ENCODE peak calls at places on chromosomes 11 and 22, in five cellular contexts. One of them, this sample, is unnamed.
A peak's percentile ranks its signal among the peaks of the same experiment; 100 is the strongest.

GRCh38 chr11:64071849-64072248 is 36.1 kb downstream of the FLRT1 start:
- DNase-seq in dermis microvascular lymphatic vessel endothelial cell: no peak
- DNase-seq in lung: no peak
- DNase-seq in Kasumi-1: no peak
- DNase-seq in right atrium auricular region: no peak
- DNase-seq in this sample: no peak

GRCh38 chr22:45150139-45150538 is 13.6 kb upstream of the NUP50 start:
- DNase-seq in right atrium auricular region: no peak
- DNase-seq in dermis microvascular lymphatic vessel endothelial cell: no peak
- DNase-seq in lung: no peak
- DNase-seq in Kasumi-1: no peak
- DNase-seq in this sample: no peak

GRCh38 chr11:112715091-112715490 is 246.1 kb upstream of the NCAM1 start:
- DNase-seq in right atrium auricular region: no peak
- DNase-seq in lung: no peak
- DNase-seq in Kasumi-1: no peak
- DNase-seq in dermis microvascular lymphatic vessel endothelial cell: no peak
- DNase-seq in this sample: no peak

GRCh38 chr11:45017329-45017728 is 66.6 kb upstream of the TP53I11 start:
- DNase-seq in right atrium auricular region: no peak
- DNase-seq in dermis microvascular lymphatic vessel endothelial cell: no peak
- DNase-seq in Kasumi-1: no peak
- DNase-seq in lung: no peak
- DNase-seq in this sample: no peak

GRCh38 chr11:65478411-65479183 is 20.2 kb upstream of the MALAT1 start:
- DNase-seq in dermis microvascular lymphatic vessel endothelial cell: no peak
- DNase-seq in Kasumi-1: no peak
- DNase-seq in lung: peak; percentile 53
- DNase-seq in right atrium auricular region: no peak
- DNase-seq in this sample: peak; percentile 63

GRCh38 chr11:12653729-12654128 is 20.5 kb upstream of the TEAD1 start:
- DNase-seq in lung: no peak
- DNase-seq in dermis microvascular lymphatic vessel endothelial cell: no peak
- DNase-seq in Kasumi-1: no peak
- DNase-seq in right atrium auricular region: no peak
- DNase-seq in this sample: no peak

GRCh38 chr11:68266121-68266891 is 5.5 kb downstream of the C11orf24 start:
- DNase-seq in Kasumi-1: no peak
- DNase-seq in right atrium auricular region: no peak
- DNase-seq in dermis microvascular lymphatic vessel endothelial cell: no peak
- DNase-seq in lung: no peak
- DNase-seq in this sample: no peak

GRCh38 chr11:46590740-46591606 is 2.9 kb downstream of the AMBRA1 start:
- DNase-seq in right atrium auricular region: no peak
- DNase-seq in dermis microvascular lymphatic vessel endothelial cell: no peak
- DNase-seq in lung: no peak
- DNase-seq in Kasumi-1: no peak
- DNase-seq in this sample: no peak

GRCh38 chr22:31046591-31047226 is 34.4 kb upstream of the SMTN start:
- DNase-seq in Kasumi-1: no peak
- DNase-seq in lung: peak; percentile 43
- DNase-seq in dermis microvascular lymphatic vessel endothelial cell: peak; percentile 99
- DNase-seq in right atrium auricular region: peak; percentile 66
- DNase-seq in this sample: no peak

GRCh38 chr11:112285918-112286317 is 25.3 kb upstream of the PLET1 start:
- DNase-seq in lung: no peak
- DNase-seq in Kasumi-1: no peak
- DNase-seq in right atrium auricular region: no peak
- DNase-seq in dermis microvascular lymphatic vessel endothelial cell: no peak
- DNase-seq in this sample: no peak

GRCh38 chr22:24189249-24190158 is 8.2 kb downstream of the SUSD2 start:
- DNase-seq in Kasumi-1: peak; percentile 64
- DNase-seq in dermis microvascular lymphatic vessel endothelial cell: peak; percentile 36
- DNase-seq in lung: peak; percentile 92
- DNase-seq in right atrium auricular region: peak; percentile 79
- DNase-seq in this sample: peak; percentile 75

GRCh38 chr11:112025682-112026081 is 474 bp downstream of the DLAT start:
- DNase-seq in lung: no peak
- DNase-seq in Kasumi-1: no peak
- DNase-seq in right atrium auricular region: no peak
- DNase-seq in dermis microvascular lymphatic vessel endothelial cell: no peak
- DNase-seq in this sample: no peak

GRCh38 chr11:133133053-133133452 is 399.2 kb downstream of the OPCML start:
- DNase-seq in dermis microvascular lymphatic vessel endothelial cell: no peak
- DNase-seq in right atrium auricular region: no peak
- DNase-seq in lung: no peak
- DNase-seq in Kasumi-1: no peak
- DNase-seq in this sample: no peak